ENCODE peak calls at places on chromosomes 4 and X, in four cellular contexts. W, E, Y and T are unnamed samples.
A peak's percentile ranks its signal among the peaks of the same experiment; 100 is the strongest.

GRCh38 chr4:160370046-160370445 is 1267.2 kb downstream of the RAPGEF2 start:
- DNase-seq in Y (no peak), W (no peak), E (no peak), T (no peak)

GRCh38 chr4:7804759-7805385 is 134.8 kb downstream of the AFAP1 start:
- DNase-seq in W (peak; percentile 49), Y (no peak), E (no peak), T (no peak)

GRCh38 chrX:64218023-64218422 is 12.4 kb downstream of the ASB12 start:
- DNase-seq in Y (no peak), W (no peak), E (no peak), T (no peak)

GRCh38 chrX:40167240-40168182 is 69.8 kb upstream of the BCOR start:
- DNase-seq in Y (no peak), E (peak; percentile 16), W (peak; percentile 80), T (no peak)

GRCh38 chrX:74537011-74537390 is 77.4 kb downstream of the RLIM start:
- DNase-seq in Y (no peak), W (no peak), E (no peak), T (no peak)

GRCh38 chr4:10296730-10297129 is 160.5 kb downstream of the ZNF518B start:
- DNase-seq in Y (no peak), E (no peak), W (no peak), T (no peak)

GRCh38 chr4:9952415-9952950 is 68.8 kb downstream of the SLC2A9 start:
- DNase-seq in Y (no peak), W (no peak), E (no peak), T (no peak)

GRCh38 chr4:79467246-79467932 is 59.4 kb upstream of the GK2 start:
- DNase-seq in W (no peak), E (no peak), Y (no peak), T (no peak)

GRCh38 chr4:10809905-10810304 is 125.3 kb upstream of the CLNK start:
- DNase-seq in W (no peak), E (no peak), Y (no peak), T (no peak)

GRCh38 chrX:38220024-38220935 is at the start of gene SRPX:
- DNase-seq in Y (peak; percentile 21), E (peak; percentile 13), W (peak; percentile 63), T (peak; percentile 70)

GRCh38 chrX:6184900-6185515 is 43.7 kb downstream of the NLGN4X start:
- DNase-seq in E (no peak), W (no peak), Y (no peak), T (no peak)

GRCh38 chrX:39854772-39855747 is 242.7 kb downstream of the BCOR start:
- DNase-seq in W (no peak), E (no peak), Y (no peak), T (no peak)

GRCh38 chrX:110412971-110413726 is 54.5 kb downstream of the RTL9 start:
- DNase-seq in E (peak; percentile 83), W (peak; percentile 89), Y (peak; percentile 76), T (peak; percentile 74)

GRCh38 chr4:66609014-66609413 is 936.3 kb downstream of the CENPC start:
- DNase-seq in E (no peak), Y (no peak), W (no peak), T (no peak)

GRCh38 chr4:123505457-123506310 is 109.1 kb downstream of the SPRY1 start:
- DNase-seq in Y (no peak), W (peak; percentile 85), E (no peak), T (peak; percentile 88)

GRCh38 chr4:186190456-186191265 is 706 bp upstream of the CYP4V2 start:
- DNase-seq in E (peak; percentile 56), W (peak; percentile 92), Y (peak; percentile 33), T (peak; percentile 89)

GRCh38 chrX:75155454-75155829 is 641 bp downstream of the ABCB7 start:
- DNase-seq in Y (no peak), E (peak; percentile 12), W (no peak), T (no peak)

GRCh38 chr4:27836505-27836904 is 975.9 kb downstream of the STIM2 start:
- DNase-seq in W (no peak), E (no peak), Y (no peak), T (no peak)

GRCh38 chrX:150012647-150013046 is 74.4 kb upstream of the EOLA2 start:
- DNase-seq in E (no peak), Y (no peak), W (no peak), T (no peak)

GRCh38 chrX:69038826-69039225 is 126.4 kb downstream of the PJA1 start:
- DNase-seq in E (no peak), Y (no peak), W (no peak), T (no peak)

GRCh38 chr4:100806988-100807387 is 289.2 kb upstream of the EMCN start:
- DNase-seq in W (no peak), E (no peak), Y (no peak), T (no peak)

GRCh38 chr4:140426610-140427103 is 791 bp downstream of the CLGN start:
- DNase-seq in Y (peak; percentile 13), W (no peak), E (peak; percentile 12), T (peak; percentile 56)

GRCh38 chr4:67437974-67438713 is 107.2 kb downstream of the CENPC start:
- DNase-seq in E (no peak), Y (no peak), W (no peak), T (no peak)

GRCh38 chr4:67006791-67007190 is 538.5 kb downstream of the CENPC start:
- DNase-seq in E (no peak), Y (no peak), W (no peak), T (no peak)

GRCh38 chr4:159598602-159599001 is 495.7 kb downstream of the RAPGEF2 start:
- DNase-seq in E (no peak), W (no peak), Y (no peak), T (no peak)

GRCh38 chr4:140293979-140294378 is 79.5 kb upstream of the SCOC start:
- DNase-seq in W (no peak), E (no peak), Y (no peak), T (no peak)

GRCh38 chr4:169724251-169724650 is 33.5 kb downstream of the HPF1 start:
- DNase-seq in Y (no peak), E (no peak), W (no peak), T (no peak)

GRCh38 chrX:105821471-105822081 is 763 bp upstream of the NRK start:
- DNase-seq in E (no peak), W (peak; percentile 55), Y (no peak), T (peak; percentile 65)

GRCh38 chrX:49183701-49184281 is 2.4 kb downstream of the PRICKLE3 start:
- DNase-seq in W (peak; percentile 76), E (no peak), Y (no peak), T (no peak)

GRCh38 chr4:152100378-152101201 is 339.8 kb upstream of the GATB start:
- DNase-seq in E (no peak), Y (no peak), W (peak; percentile 84), T (no peak)

GRCh38 chr4:16890651-16891050 is 7.8 kb downstream of the LDB2 start:
- DNase-seq in Y (no peak), E (no peak), W (no peak), T (no peak)

GRCh38 chr4:26873391-26874026 is 12.9 kb downstream of the STIM2 start:
- DNase-seq in W (peak; percentile 80), E (no peak), Y (no peak), T (no peak)

DNA sequence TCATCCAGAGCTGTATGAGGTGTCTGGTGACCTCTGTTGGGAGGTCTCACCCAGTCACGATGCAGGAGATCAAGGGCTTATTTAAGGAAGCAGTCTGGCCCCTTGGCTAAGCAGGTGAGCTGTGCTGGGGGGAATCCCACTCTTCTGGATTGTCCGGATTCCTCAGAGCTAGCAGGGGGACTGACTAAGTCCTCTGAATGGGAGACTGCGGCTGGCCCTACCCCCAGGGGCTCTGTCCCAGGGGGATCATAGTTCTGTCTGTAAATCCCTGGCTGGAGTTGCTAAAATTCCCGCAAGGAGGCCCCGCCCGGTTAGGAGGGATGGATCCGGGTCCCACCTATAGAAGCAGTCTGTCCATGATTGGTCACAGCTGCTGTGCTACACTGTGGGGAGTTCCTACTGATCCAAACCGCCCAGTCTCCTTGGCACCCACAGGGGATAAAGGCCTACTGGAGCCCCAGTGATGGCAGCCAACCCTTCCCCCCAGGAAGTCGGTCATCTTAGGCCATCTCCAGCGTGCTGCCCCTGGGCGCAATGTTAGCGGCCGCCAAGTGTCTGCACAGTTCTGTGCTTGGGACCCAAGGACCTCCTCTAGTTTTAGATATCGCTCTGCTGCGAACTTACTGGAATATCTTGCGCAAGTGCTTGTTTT is 118.2 kb upstream of the KLF8 start:
- DNase-seq in E (no peak), Y (no peak), W (peak; percentile 42), T (peak; percentile 62)
- H3K4me3 ChIP-seq in E (no peak overlapping the region), Y (no peak overlapping the region), W (no peak overlapping the region), T (no peak overlapping the region)

DNA sequence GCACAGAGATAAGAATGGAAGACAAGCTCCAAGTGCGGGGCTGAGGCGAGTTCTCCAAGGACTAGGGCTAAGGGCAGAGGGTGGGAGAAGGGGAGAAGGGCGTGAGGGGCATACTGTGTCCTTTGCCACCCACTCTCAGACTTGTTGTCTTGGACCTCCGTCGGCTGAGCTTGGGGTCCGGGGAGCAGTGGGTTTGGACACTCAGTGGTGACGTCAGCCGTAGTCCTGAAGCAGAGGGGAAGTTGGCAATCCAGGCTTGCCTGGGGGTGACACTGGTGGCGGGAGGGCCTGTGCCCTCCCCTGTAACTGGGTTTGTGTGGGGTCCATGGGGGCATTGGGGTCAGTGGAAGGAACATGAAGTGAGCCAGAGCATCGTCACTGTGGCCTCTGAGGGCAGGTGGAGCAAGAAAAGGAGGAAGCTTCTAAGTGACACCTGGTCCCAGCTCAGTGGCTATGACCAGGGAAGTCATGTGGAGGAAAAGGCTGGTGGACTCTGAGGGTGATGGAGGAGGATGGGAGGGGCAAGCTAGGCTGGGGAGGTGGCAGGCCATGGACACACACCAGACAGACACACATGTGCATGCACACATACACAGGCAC is 17.6 kb downstream of the CD99 start:
- DNase-seq in Y (no peak), W (peak; percentile 69), E (no peak), T (no peak)
- H3K4me1 ChIP-seq in Y (peaks cover 56% of the 10 kb centered on the region), W (peaks cover 84% of the 10 kb centered on the region), E (no peaks in the 10 kb centered on the region), T (peaks cover 11% of the 10 kb centered on the region)

DNA sequence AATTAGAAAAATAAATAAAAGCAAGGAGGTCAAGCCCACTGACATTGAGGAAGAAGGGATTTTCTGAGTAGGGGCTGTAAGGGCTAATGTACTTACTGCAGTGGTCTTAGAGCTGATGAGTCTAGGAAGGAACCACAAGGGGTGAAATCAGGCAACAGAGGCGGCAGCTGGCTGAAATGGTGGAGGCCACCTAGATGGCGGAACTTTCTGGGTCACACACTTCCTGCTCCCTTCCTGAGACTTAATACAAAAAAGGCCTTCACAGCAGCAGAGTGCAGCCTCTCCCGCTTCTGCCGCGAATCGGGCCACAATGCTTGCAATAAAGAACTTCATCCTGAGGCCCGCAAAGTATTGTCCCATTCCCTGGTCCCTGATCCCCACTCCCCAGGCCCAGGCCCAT is 15.4 kb downstream of the SNX12 start:
- DNase-seq in W (no peak), Y (no peak), E (no peak), T (no peak)
- H3K4me3 ChIP-seq in W (peak overlapping the region; percentile 26), Y (no peak overlapping the region), E (no peak overlapping the region), T (no peak overlapping the region)

GRCh38 chr4:182090186-182090585 is 153.0 kb upstream of the TENM3 start:
- DNase-seq in W (no peak), Y (no peak), E (no peak), T (no peak)

GRCh38 chr4:182089326-182089725 is 153.9 kb upstream of the TENM3 start:
- DNase-seq in Y (no peak), E (no peak), W (no peak), T (no peak)

GRCh38 chr4:182093431-182093831 is 149.8 kb upstream of the TENM3 start:
- DNase-seq in W (no peak), E (no peak), Y (no peak), T (no peak)

GRCh38 chr4:182093947-182094346 is 149.3 kb upstream of the TENM3 start:
- DNase-seq in W (no peak), Y (no peak), E (no peak), T (no peak)

DNA sequence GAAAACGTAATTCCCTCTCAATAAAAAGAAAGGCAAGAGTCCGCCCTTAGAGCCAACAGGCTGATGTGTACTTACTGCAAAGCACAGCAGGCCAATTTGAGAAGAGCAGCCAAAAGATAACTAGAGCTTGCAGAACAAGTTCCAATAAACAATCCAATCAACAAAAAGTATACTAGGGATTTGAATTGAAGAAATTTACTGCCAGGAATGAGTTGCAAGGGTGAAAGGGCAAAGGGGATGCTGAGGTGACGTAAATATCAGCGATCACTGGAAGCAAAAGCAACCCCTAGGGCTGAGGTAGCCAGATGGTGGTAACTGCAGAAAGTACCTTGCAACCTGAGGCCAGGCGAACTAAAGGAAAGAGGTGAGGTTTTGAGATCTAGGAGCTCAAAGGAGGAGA is 152.1 kb upstream of the TENM3 start:
- DNase-seq in E (no peak), Y (no peak), W (no peak), T (no peak)
- H3K4me1 ChIP-seq in E (no peaks in the 10 kb centered on the region), Y (no peaks in the 10 kb centered on the region), W (no peaks in the 10 kb centered on the region), T (no peaks in the 10 kb centered on the region)